ENCODE peak calls at places on chromosomes 4 and X, in four cellular contexts. U, Q, Y and V are unnamed samples.

GRCh38 chr4:38131371-38132139 is 171.4 kb downstream of the PTTG2 start:
- DNase-seq in Y (no peak), U (no peak), Q (no peak), V (no peak)

GRCh38 chrX:12910851-12911461 is 4.5 kb downstream of the TLR8 start:
- DNase-seq in Q (no peak), Y (no peak), U (no peak), V (no peak)

GRCh38 chr4:47662975-47663374 is 174.9 kb downstream of the CORIN start:
- DNase-seq in Q (no peak), Y (no peak), U (no peak), V (no peak)

GRCh38 chrX:124383367-124383766 is 37.0 kb downstream of the SH2D1A start:
- DNase-seq in Q (no peak), Y (no peak), U (no peak), V (no peak)

GRCh38 chr4:148674891-148675290 is 232.7 kb upstream of the NR3C2 start:
- DNase-seq in U (no peak), Y (no peak), Q (no peak), V (no peak)

GRCh38 chrX:108261541-108262218 is 170.1 kb downstream of the ATG4A start:
- DNase-seq in Q (no peak), Y (peak), U (no peak), V (no peak)

GRCh38 chr4:183129125-183129524 is 30.1 kb downstream of the WWC2 start:
- DNase-seq in Q (no peak), Y (no peak), U (no peak), V (no peak)

GRCh38 chr4:112031712-112032328 is 113.4 kb upstream of the FAM241A start:
- DNase-seq in U (peak), Q (no peak), Y (no peak), V (no peak)

GRCh38 chr4:158500054-158500453 is 21.6 kb upstream of the RXFP1 start:
- DNase-seq in Q (no peak), U (no peak), Y (no peak), V (no peak)

GRCh38 chr4:110508827-110509446 is 33.0 kb downstream of the ENPEP start:
- DNase-seq in Q (no peak), Y (no peak), U (no peak), V (no peak)

GRCh38 chrX:25004485-25005032 is 11.2 kb downstream of the ARX start:
- DNase-seq in Q (no peak), U (no peak), Y (no peak), V (no peak)

GRCh38 chrX:78307665-78308064 is 19.7 kb downstream of the CYSLTR1 start:
- DNase-seq in Y (peak), Q (no peak), U (no peak), V (no peak)

GRCh38 chrX:40175416-40176255 is 77.9 kb upstream of the BCOR start:
- DNase-seq in Q (peak), Y (peak), U (peak), V (peak)

GRCh38 chrX:57643698-57644097 is 36.4 kb downstream of the NLRP2B start:
- DNase-seq in Y (no peak), U (no peak), Q (no peak), V (no peak)

GRCh38 chrX:56738670-56739069 is 9.6 kb downstream of the NBDY start:
- DNase-seq in U (no peak), Y (no peak), Q (no peak), V (no peak)

GRCh38 chr4:168743576-168743975 is 246.7 kb downstream of the PALLD start:
- DNase-seq in Y (no peak), Q (no peak), U (no peak), V (no peak)

GRCh38 chr4:62377245-62377644 is 1177.1 kb downstream of the ADGRL3 start:
- DNase-seq in Q (no peak), Y (no peak), U (no peak), V (no peak)

GRCh38 chr4:156598138-156598681 is 373.4 kb downstream of the PDGFC start:
- DNase-seq in Q (no peak), Y (no peak), U (no peak), V (no peak)

GRCh38 chr4:65071532-65071931 is 598.8 kb downstream of the EPHA5 start:
- DNase-seq in Y (no peak), Q (no peak), U (no peak), V (no peak)

GRCh38 chr4:134935320-134935719 is 733.7 kb upstream of the PABPC4L start:
- DNase-seq in Q (no peak), Y (no peak), U (peak), V (no peak)

GRCh38 chrX:31580227-31580626 is 508.4 kb upstream of the FTHL17 start:
- DNase-seq in Q (no peak), U (no peak), Y (no peak), V (no peak)

GRCh38 chrX:3516051-3516541 is 169.6 kb upstream of the MXRA5 start:
- DNase-seq in U (no peak), Q (no peak), Y (no peak), V (no peak)

DNA sequence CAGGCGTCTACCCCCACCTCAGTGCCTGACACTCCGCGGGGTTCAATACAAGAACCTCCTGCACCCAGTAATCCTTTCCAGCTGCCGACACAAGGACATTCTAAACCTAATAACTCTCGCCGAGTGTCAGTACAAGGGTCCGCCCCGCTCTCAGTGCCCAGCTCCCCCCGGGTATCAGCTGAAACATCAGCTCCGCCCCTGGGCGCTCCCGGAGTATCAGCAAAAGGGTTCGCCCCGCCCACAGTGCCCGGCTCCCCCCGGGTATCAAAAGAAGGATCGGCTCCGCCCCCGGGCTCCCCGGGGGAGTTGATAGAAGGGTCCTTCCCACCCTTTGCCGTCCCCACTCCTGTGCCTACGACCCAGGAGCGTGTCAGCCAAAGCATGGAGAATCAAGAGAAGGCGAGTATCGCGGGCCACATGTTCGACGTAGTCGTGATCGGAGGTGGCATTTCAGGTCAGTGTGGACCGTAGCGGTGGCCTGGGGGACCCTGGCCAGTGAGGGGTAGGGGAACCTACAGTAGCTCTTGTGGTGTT is at the start of gene MAOA:
- DNase-seq in U (peak), Y (peak), Q (peak), V (peak)
- TF ChIP-seq POLR2A in U (no peak), Y (peak), Q (peak), V (no peak)

DNA sequence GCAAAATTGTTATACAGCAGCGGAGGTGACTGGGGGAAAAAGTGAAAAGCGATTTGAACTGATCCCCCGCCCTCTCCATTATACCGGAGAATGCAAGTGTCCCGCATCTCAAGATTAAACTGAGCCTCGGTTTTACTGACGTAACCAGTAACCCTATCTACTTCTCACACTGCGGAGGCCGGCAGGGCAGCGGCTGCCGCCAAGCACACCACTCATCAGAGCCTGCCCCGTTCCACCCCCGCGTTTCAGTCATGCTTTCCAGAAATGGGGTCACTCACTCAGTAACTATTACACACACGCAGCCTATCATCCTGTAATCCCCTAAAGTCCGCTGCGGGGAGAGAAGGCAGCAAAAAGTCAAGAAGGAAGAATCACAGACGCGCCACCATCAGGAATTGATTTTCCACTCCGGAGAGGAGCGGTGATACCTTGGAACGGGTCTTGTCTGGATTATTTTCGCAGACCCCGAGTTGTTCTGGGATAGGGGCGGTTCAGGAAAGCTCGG is 1.4 kb downstream of the RPS6KA3 start:
- DNase-seq in U (peak), Q (peak), Y (peak), V (peak)
- H3K27ac ChIP-seq in U (peak), Q (peak), Y (peak), V (peak)

GRCh38 chrX:47658684-47659515 is at the start of gene UXT:
- DNase-seq in Q (peak), Y (peak), U (peak), V (peak)
- TF ChIP-seq POLR2A in Q (peak), Y (no peak), U (no peak), V (peak)

GRCh38 chr4:176150704-176151103 is 44.7 kb downstream of the SPATA4 start:
- DNase-seq in Q (no peak), Y (no peak), U (no peak), V (no peak)
- H3K27ac ChIP-seq in Q (no peak), Y (no peak), U (no peak), V (no peak)

DNA sequence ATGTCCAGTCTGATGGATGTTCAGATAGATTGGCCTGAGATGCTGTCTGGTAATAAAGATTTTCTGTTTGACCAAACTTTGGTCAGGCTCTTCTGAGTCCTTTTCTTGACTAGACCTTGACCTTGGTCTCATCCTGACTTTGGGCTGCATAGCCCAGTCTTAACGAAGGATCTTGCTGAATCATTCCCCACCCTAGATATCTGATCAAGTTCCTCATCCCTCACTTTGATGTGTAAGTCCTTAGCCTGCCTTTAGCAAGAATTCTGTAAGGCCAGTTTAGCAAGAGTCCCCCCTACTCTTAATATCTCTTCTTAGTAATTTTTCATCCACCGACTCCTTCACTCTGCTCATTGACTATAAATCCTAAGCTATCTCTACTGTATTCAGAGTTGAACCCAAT is 244.4 kb upstream of the JADE1 start:
- DNase-seq in U (no peak), Y (no peak), Q (no peak), V (no peak)
- TF ChIP-seq POLR2A in U (no peak), Y (no peak), Q (no peak), V (no peak)